ENCODE peak calls at places on chromosomes 16 and 17, in ten cellular contexts. Y is OCI-LY7; L is germinal center; S is HS-5; F is Caco-2; X is RCC 7860; J is dorsolateral prefrontal cortex; E is cardiac fibroblast; H is G401; N is CD8-positive, alpha-beta T cell. C is an unnamed sample.

GRCh38 chr16:89958068-89958467 is 9.5 kb downstream of the DEF8 start:
- DNase-seq in Y (peak; percentile 64), F (peak; percentile 73), J (no peak), H (peak; percentile 51), X (no peak), E (peak; percentile 24), L (no peak), N (no peak), S (no peak), C (no peak)

GRCh38 chr17:8223356-8224063 is 13.1 kb upstream of the AURKB start:
- DNase-seq in S (no peak), Y (peak; percentile 74), J (peak; percentile 50), H (peak; percentile 65), L (peak; percentile 42), F (peak; percentile 68), N (peak; percentile 46), X (no peak), E (peak; percentile 59), C (peak; percentile 18)

GRCh38 chr17:63774141-63774981 is at the start of gene DDX42:
- DNase-seq in L (no peak), F (peak; percentile 96), N (peak; percentile 87), Y (peak; percentile 69), X (peak; percentile 20), H (peak; percentile 26), E (peak; percentile 69), S (peak; percentile 25), J (peak; percentile 78), C (peak; percentile 17)

GRCh38 chr16:49012961-49013726 is 268.5 kb downstream of the CBLN1 start:
- DNase-seq in J (peak; percentile 47), Y (no peak), N (no peak), X (no peak), L (no peak), E (no peak), F (no peak), H (peak; percentile 99), S (no peak), C (no peak)

GRCh38 chr16:30882429-30883310 is 11.2 kb downstream of the BCL7C start:
- DNase-seq in J (no peak), E (no peak), S (no peak), H (no peak), F (no peak), Y (no peak), L (no peak), X (no peak), N (no peak), C (no peak)

GRCh38 chr16:85238233-85238647 is 126.0 kb upstream of the CIBAR2 start:
- DNase-seq in Y (no peak), H (no peak), S (no peak), L (no peak), X (no peak), F (peak; percentile 29), E (peak; percentile 98), J (no peak), N (no peak), C (no peak)

GRCh38 chr17:72266099-72266852 is 145.5 kb downstream of the SOX9 start:
- DNase-seq in L (no peak), J (no peak), E (no peak), S (no peak), X (no peak), Y (no peak), F (no peak), N (no peak), H (no peak), C (no peak)

GRCh38 chr17:21351366-21352065 is 24.6 kb upstream of the KCNJ12 start:
- DNase-seq in J (no peak), Y (no peak), L (no peak), H (no peak), E (no peak), N (no peak), X (no peak), F (no peak), S (no peak), C (no peak)

GRCh38 chr17:17774009-17774881 is 62.5 kb downstream of the SREBF1 start:
- DNase-seq in J (no peak), S (no peak), L (no peak), Y (no peak), F (no peak), E (peak; percentile 54), X (peak; percentile 11), H (no peak), N (no peak), C (no peak)

GRCh38 chr17:2800367-2800766 is 4.1 kb downstream of the RAP1GAP2 start:
- DNase-seq in L (no peak), F (no peak), J (no peak), E (peak; percentile 12), X (no peak), H (no peak), Y (no peak), S (no peak), N (no peak), C (no peak)

GRCh38 chr17:45019177-45019711 is 32.2 kb downstream of the DCAKD start:
- DNase-seq in E (peak; percentile 61), Y (peak; percentile 25), J (peak; percentile 35), L (peak; percentile 34), X (no peak), N (peak; percentile 22), H (no peak), S (no peak), F (peak; percentile 77), C (peak; percentile 39)

GRCh38 chr17:69437475-69437874 is 23.0 kb downstream of the MAP2K6 start:
- DNase-seq in Y (no peak), F (no peak), H (no peak), J (no peak), N (no peak), E (no peak), X (no peak), L (no peak), S (no peak), C (no peak)

GRCh38 chr17:42325026-42325425 is 36.7 kb downstream of the STAT5A start:
- DNase-seq in Y (no peak), X (peak; percentile 88), H (no peak), S (peak; percentile 73), J (no peak), L (no peak), N (no peak), E (peak; percentile 55), F (no peak), C (no peak)

GRCh38 chr16:56657555-56658430 is at the start of gene MT1F:
- DNase-seq in E (peak; percentile 39), F (peak; percentile 88), S (no peak), L (peak; percentile 54), J (no peak), X (peak; percentile 50), H (peak; percentile 91), N (peak; percentile 74), Y (peak; percentile 4), C (peak; percentile 60)

GRCh38 chr17:68697850-68698313 is 96.7 kb upstream of the FAM20A start:
- DNase-seq in J (no peak), Y (no peak), L (no peak), S (peak; percentile 72), H (no peak), E (peak; percentile 87), F (peak; percentile 24), X (no peak), N (no peak), C (no peak)

GRCh38 chr16:27441998-27442397 is 40.0 kb downstream of the IL21R start:
- DNase-seq in S (no peak), X (no peak), N (no peak), Y (no peak), E (no peak), J (no peak), H (no peak), F (no peak), L (no peak), C (no peak)

GRCh38 chr17:4881761-4882555 is 17.4 kb upstream of the C17orf107 start:
- DNase-seq in X (peak; percentile 20), J (peak; percentile 66), L (peak; percentile 68), E (peak; percentile 46), N (peak; percentile 64), S (no peak), Y (peak; percentile 65), F (peak; percentile 71), H (peak; percentile 69), C (peak; percentile 59)

GRCh38 chr16:66569827-66570405 is 3.7 kb downstream of the CMTM1 start:
- DNase-seq in H (no peak), S (no peak), L (no peak), Y (no peak), J (no peak), N (no peak), E (peak; percentile 69), F (no peak), X (no peak), C (no peak)

GRCh38 chr17:81909231-81909630 is 2.0 kb downstream of the PCYT2 start:
- DNase-seq in F (no peak), J (no peak), E (no peak), N (no peak), X (no peak), L (no peak), H (no peak), Y (no peak), S (no peak), C (no peak)